ENCODE peak calls at places on chromosome X, in six cellular contexts. One of them, this sample, is unnamed.

GRCh38 chrX:41913476-41913875 is 9.9 kb downstream of the CASK start:
- DNase-seq in body of pancreas: no peak
- DNase-seq in epithelial cell of esophagus: no peak
- DNase-seq in HepG2: no peak
- DNase-seq in tibial nerve: no peak
- DNase-seq in astrocyte: no peak
- DNase-seq in this sample: no peak

GRCh38 chrX:1807301-1807731 is 192.5 kb downstream of the ASMT start:
- DNase-seq in body of pancreas: no peak
- DNase-seq in epithelial cell of esophagus: no peak
- DNase-seq in HepG2: no peak
- DNase-seq in tibial nerve: no peak
- DNase-seq in astrocyte: peak
- DNase-seq in this sample: no peak

GRCh38 chrX:68823413-68824151 is 5.2 kb upstream of the EFNB1 start:
- DNase-seq in body of pancreas: no peak
- DNase-seq in epithelial cell of esophagus: no peak
- DNase-seq in HepG2: no peak
- DNase-seq in tibial nerve: no peak
- DNase-seq in astrocyte: no peak
- DNase-seq in this sample: no peak

GRCh38 chrX:37468111-37468739 is 103.2 kb upstream of the LANCL3 start:
- DNase-seq in body of pancreas: no peak
- DNase-seq in epithelial cell of esophagus: peak
- DNase-seq in HepG2: no peak
- DNase-seq in tibial nerve: no peak
- DNase-seq in astrocyte: no peak
- DNase-seq in this sample: no peak

GRCh38 chrX:118779581-118779980 is 44.0 kb upstream of the ZCCHC12 start:
- DNase-seq in body of pancreas: no peak
- DNase-seq in epithelial cell of esophagus: no peak
- DNase-seq in HepG2: no peak
- DNase-seq in tibial nerve: no peak
- DNase-seq in astrocyte: no peak
- DNase-seq in this sample: no peak

GRCh38 chrX:138710311-138710791 is 1.2 kb downstream of the FGF13 start:
- DNase-seq in body of pancreas: no peak
- DNase-seq in epithelial cell of esophagus: no peak
- DNase-seq in HepG2: no peak
- DNase-seq in tibial nerve: no peak
- DNase-seq in astrocyte: no peak
- DNase-seq in this sample: no peak

GRCh38 chrX:68652327-68652930 is 5.0 kb downstream of the STARD8 start:
- DNase-seq in body of pancreas: no peak
- DNase-seq in epithelial cell of esophagus: peak
- DNase-seq in HepG2: no peak
- DNase-seq in tibial nerve: no peak
- DNase-seq in astrocyte: peak
- DNase-seq in this sample: peak

GRCh38 chrX:68498044-68498507 is 775 bp upstream of the YIPF6 start:
- DNase-seq in body of pancreas: no peak
- DNase-seq in epithelial cell of esophagus: peak
- DNase-seq in HepG2: peak
- DNase-seq in tibial nerve: no peak
- DNase-seq in astrocyte: no peak
- DNase-seq in this sample: no peak

GRCh38 chrX:40146471-40147398 is 49.0 kb upstream of the BCOR start:
- DNase-seq in body of pancreas: peak
- DNase-seq in epithelial cell of esophagus: no peak
- DNase-seq in HepG2: no peak
- DNase-seq in tibial nerve: no peak
- DNase-seq in astrocyte: peak
- DNase-seq in this sample: peak

GRCh38 chrX:49879656-49880277 is 483 bp downstream of the USP27X start:
- DNase-seq in body of pancreas: no peak
- DNase-seq in epithelial cell of esophagus: no peak
- DNase-seq in HepG2: no peak
- DNase-seq in tibial nerve: no peak
- DNase-seq in astrocyte: no peak
- DNase-seq in this sample: no peak

GRCh38 chrX:32530802-32531403 is 680.4 kb downstream of the DMD start:
- DNase-seq in body of pancreas: peak
- DNase-seq in epithelial cell of esophagus: peak
- DNase-seq in HepG2: peak
- DNase-seq in tibial nerve: peak
- DNase-seq in astrocyte: peak
- DNase-seq in this sample: peak

GRCh38 chrX:49627030-49627777 is 28.4 kb downstream of the GAGE1 start:
- DNase-seq in body of pancreas: no peak
- DNase-seq in epithelial cell of esophagus: peak
- DNase-seq in HepG2: peak
- DNase-seq in tibial nerve: no peak
- DNase-seq in astrocyte: no peak
- DNase-seq in this sample: no peak

GRCh38 chrX:74902806-74903205 is 22.4 kb downstream of the NEXMIF start:
- DNase-seq in body of pancreas: no peak
- DNase-seq in epithelial cell of esophagus: no peak
- DNase-seq in HepG2: no peak
- DNase-seq in tibial nerve: no peak
- DNase-seq in astrocyte: no peak
- DNase-seq in this sample: no peak

GRCh38 chrX:1486749-1487361 is 34.1 kb upstream of the ASMTL start:
- DNase-seq in body of pancreas: peak
- DNase-seq in epithelial cell of esophagus: no peak
- DNase-seq in HepG2: no peak
- DNase-seq in tibial nerve: no peak
- DNase-seq in astrocyte: no peak
- DNase-seq in this sample: no peak

GRCh38 chrX:132483951-132484350 is 4.9 kb downstream of the MBNL3 start:
- DNase-seq in body of pancreas: peak
- DNase-seq in epithelial cell of esophagus: no peak
- DNase-seq in HepG2: no peak
- DNase-seq in tibial nerve: no peak
- DNase-seq in astrocyte: no peak
- DNase-seq in this sample: no peak

GRCh38 chrX:110045988-110046387 is 43.1 kb downstream of the TMEM164 start:
- DNase-seq in body of pancreas: peak
- DNase-seq in epithelial cell of esophagus: no peak
- DNase-seq in HepG2: peak
- DNase-seq in tibial nerve: no peak
- DNase-seq in astrocyte: no peak
- DNase-seq in this sample: peak

GRCh38 chrX:47361538-47362511 is 8.6 kb upstream of the ZNF157 start:
- DNase-seq in body of pancreas: peak
- DNase-seq in epithelial cell of esophagus: peak
- DNase-seq in HepG2: peak
- DNase-seq in tibial nerve: peak
- DNase-seq in astrocyte: peak
- DNase-seq in this sample: peak

GRCh38 chrX:78199851-78200250 is 60.4 kb upstream of the TAF9B start:
- DNase-seq in body of pancreas: no peak
- DNase-seq in epithelial cell of esophagus: peak
- DNase-seq in HepG2: peak
- DNase-seq in tibial nerve: no peak
- DNase-seq in astrocyte: no peak
- DNase-seq in this sample: peak

GRCh38 chrX:68183612-68184214 is 249.6 kb downstream of the OPHN1 start:
- DNase-seq in body of pancreas: no peak
- DNase-seq in epithelial cell of esophagus: peak
- DNase-seq in HepG2: peak
- DNase-seq in tibial nerve: no peak
- DNase-seq in astrocyte: no peak
- DNase-seq in this sample: peak

GRCh38 chrX:152991123-152991522 is 2.8 kb downstream of the PNMA5 start:
- DNase-seq in body of pancreas: no peak
- DNase-seq in epithelial cell of esophagus: no peak
- DNase-seq in HepG2: no peak
- DNase-seq in tibial nerve: no peak
- DNase-seq in astrocyte: no peak
- DNase-seq in this sample: no peak

GRCh38 chrX:152987801-152988200 is 6.1 kb downstream of the PNMA5 start:
- DNase-seq in body of pancreas: no peak
- DNase-seq in epithelial cell of esophagus: no peak
- DNase-seq in HepG2: no peak
- DNase-seq in tibial nerve: no peak
- DNase-seq in astrocyte: no peak
- DNase-seq in this sample: no peak

GRCh38 chrX:152992120-152992519 is 1.8 kb downstream of the PNMA5 start:
- DNase-seq in body of pancreas: no peak
- DNase-seq in epithelial cell of esophagus: no peak
- DNase-seq in HepG2: no peak
- DNase-seq in tibial nerve: no peak
- DNase-seq in astrocyte: no peak
- DNase-seq in this sample: no peak

GRCh38 chrX:152988536-152989291 is 5.2 kb downstream of the PNMA5 start:
- DNase-seq in body of pancreas: no peak
- DNase-seq in epithelial cell of esophagus: no peak
- DNase-seq in HepG2: no peak
- DNase-seq in tibial nerve: no peak
- DNase-seq in astrocyte: no peak
- DNase-seq in this sample: no peak

GRCh38 chrX:152989292-152989658 is 4.6 kb downstream of the PNMA5 start:
- DNase-seq in body of pancreas: no peak
- DNase-seq in epithelial cell of esophagus: no peak
- DNase-seq in HepG2: no peak
- DNase-seq in tibial nerve: no peak
- DNase-seq in astrocyte: no peak
- DNase-seq in this sample: peak
- H3K4me3 ChIP-seq in body of pancreas: no peak
- H3K4me3 ChIP-seq in epithelial cell of esophagus: no peak
- H3K4me3 ChIP-seq in HepG2: no peak
- H3K4me3 ChIP-seq in tibial nerve: no peak
- H3K4me3 ChIP-seq in astrocyte: no peak
- H3K4me3 ChIP-seq in this sample: no peak

DNA sequence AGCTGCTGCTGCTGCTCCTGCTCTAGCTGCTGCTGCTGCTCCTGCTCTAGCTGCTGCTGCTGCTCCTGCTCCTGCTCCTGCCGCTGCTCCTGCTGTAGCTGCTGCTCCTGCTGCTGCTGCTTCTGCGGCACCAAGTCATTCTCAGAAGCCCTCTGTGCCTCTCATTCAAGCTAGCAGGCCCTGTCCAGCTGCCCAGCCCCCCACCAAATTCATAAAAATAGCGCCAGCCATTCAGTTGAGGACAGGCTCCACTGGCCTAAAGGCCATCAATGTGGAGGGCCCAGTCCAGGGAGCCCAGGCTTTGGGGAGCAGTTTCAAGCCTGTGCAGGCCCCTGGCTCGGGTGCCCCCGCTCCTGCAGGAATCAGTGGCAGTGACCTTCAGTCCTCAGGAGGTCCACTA is 3.9 kb downstream of the SUPT20HL1 start:
- DNase-seq in body of pancreas: no peak
- DNase-seq in epithelial cell of esophagus: no peak
- DNase-seq in HepG2: no peak
- DNase-seq in tibial nerve: no peak
- DNase-seq in astrocyte: no peak
- DNase-seq in this sample: no peak
- TF ChIP-seq CTCF in body of pancreas: no peak
- TF ChIP-seq CTCF in epithelial cell of esophagus: no peak
- TF ChIP-seq CTCF in HepG2: no peak
- TF ChIP-seq CTCF in tibial nerve: no peak
- TF ChIP-seq CTCF in astrocyte: no peak
- TF ChIP-seq CTCF in this sample: no peak

GRCh38 chrX:16164748-16165147 is 2.5 kb upstream of the MAGEB17 start:
- DNase-seq in body of pancreas: no peak
- DNase-seq in epithelial cell of esophagus: no peak
- DNase-seq in HepG2: no peak
- DNase-seq in tibial nerve: no peak
- DNase-seq in astrocyte: no peak
- DNase-seq in this sample: no peak

GRCh38 chrX:16155586-16155985 is 11.7 kb upstream of the MAGEB17 start:
- DNase-seq in body of pancreas: no peak
- DNase-seq in epithelial cell of esophagus: no peak
- DNase-seq in HepG2: no peak
- DNase-seq in tibial nerve: no peak
- DNase-seq in astrocyte: no peak
- DNase-seq in this sample: no peak

GRCh38 chrX:16162391-16162790 is 4.9 kb upstream of the MAGEB17 start:
- DNase-seq in body of pancreas: no peak
- DNase-seq in epithelial cell of esophagus: no peak
- DNase-seq in HepG2: no peak
- DNase-seq in tibial nerve: no peak
- DNase-seq in astrocyte: no peak
- DNase-seq in this sample: no peak

DNA sequence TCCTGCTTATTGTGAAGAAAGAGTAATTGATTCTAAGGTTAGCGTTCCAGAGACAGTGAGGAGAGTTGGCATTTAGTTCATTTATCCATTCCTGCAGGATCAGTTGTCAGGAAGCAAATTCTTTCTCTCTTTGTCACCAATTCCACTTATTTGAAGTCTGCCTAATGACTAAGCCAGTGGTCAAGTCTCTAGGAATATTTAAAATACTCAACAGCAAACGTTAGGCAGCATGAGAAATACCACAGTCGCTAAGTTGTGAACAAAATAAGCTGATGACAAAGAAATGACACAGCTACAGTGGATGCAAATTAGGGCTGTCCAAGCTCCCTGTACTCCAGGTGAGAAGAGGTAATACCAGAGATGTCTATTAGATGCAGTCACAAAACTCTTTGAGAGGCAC is 6.6 kb upstream of the MAGEB17 start:
- DNase-seq in body of pancreas: no peak
- DNase-seq in epithelial cell of esophagus: peak
- DNase-seq in HepG2: peak
- DNase-seq in tibial nerve: no peak
- DNase-seq in astrocyte: peak
- DNase-seq in this sample: peak
- H3K4me3 ChIP-seq in body of pancreas: no peak
- H3K4me3 ChIP-seq in epithelial cell of esophagus: no peak
- H3K4me3 ChIP-seq in HepG2: no peak
- H3K4me3 ChIP-seq in tibial nerve: no peak
- H3K4me3 ChIP-seq in astrocyte: no peak
- H3K4me3 ChIP-seq in this sample: no peak

GRCh38 chrX:50988649-50989048 is 78.1 kb downstream of the BMP15 start:
- DNase-seq in body of pancreas: peak
- DNase-seq in epithelial cell of esophagus: peak
- DNase-seq in HepG2: no peak
- DNase-seq in tibial nerve: peak
- DNase-seq in astrocyte: peak
- DNase-seq in this sample: peak
- TF ChIP-seq CTCF in body of pancreas: peak
- TF ChIP-seq CTCF in epithelial cell of esophagus: peak
- TF ChIP-seq CTCF in HepG2: peak
- TF ChIP-seq CTCF in tibial nerve: peak
- TF ChIP-seq CTCF in astrocyte: peak
- TF ChIP-seq CTCF in this sample: peak

DNA sequence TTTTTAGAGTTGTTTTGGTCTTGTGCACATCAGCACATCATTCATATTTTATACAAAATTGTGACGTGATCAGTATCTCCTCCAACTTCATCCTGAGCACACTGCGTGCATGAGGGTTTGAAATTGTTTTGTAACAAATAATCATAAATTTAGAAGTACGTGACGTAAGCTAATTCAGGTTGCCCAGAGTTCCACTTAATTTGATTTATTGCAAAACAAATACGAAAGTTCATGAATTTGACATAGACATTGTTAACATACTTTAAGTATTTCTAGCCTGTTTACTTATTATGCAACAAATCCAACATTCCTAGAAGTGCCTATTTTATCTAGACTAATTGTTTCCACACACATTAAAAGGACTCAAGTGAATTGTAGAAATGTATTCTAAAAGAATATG is 48.3 kb downstream of the MAP7D3 start:
- DNase-seq in body of pancreas: no peak
- DNase-seq in epithelial cell of esophagus: no peak
- DNase-seq in HepG2: no peak
- DNase-seq in tibial nerve: no peak
- DNase-seq in astrocyte: peak
- DNase-seq in this sample: peak
- H3K4me3 ChIP-seq in body of pancreas: no peak
- H3K4me3 ChIP-seq in epithelial cell of esophagus: no peak
- H3K4me3 ChIP-seq in HepG2: no peak
- H3K4me3 ChIP-seq in tibial nerve: no peak
- H3K4me3 ChIP-seq in astrocyte: no peak
- H3K4me3 ChIP-seq in this sample: no peak

This sample was measured in fibroblast of pulmonary artery.